ENCODE peak calls at places on chromosomes 1 and 21, in eight cellular contexts. S is mammary epithelial cell, L is IMR-90, H is iPS DF 6.9, R is tibial nerve, I is dorsolateral prefrontal cortex, Q is heart right ventricle, N is ovary. A is an unnamed sample.

GRCh38 chr1:81801834-81802531 is 1.2 kb downstream of the ADGRL2 start:
- DNase-seq in S (peak; percentile 57), L (peak; percentile 40), H (no peak), R (no peak), I (no peak), Q (peak; percentile 38), N (peak; percentile 62), A (peak; percentile 37)

GRCh38 chr21:41426656-41427311 is 745 bp downstream of the MX1 start:
- DNase-seq in S (no peak), L (no peak), H (no peak), R (no peak), I (no peak), Q (no peak), N (peak; percentile 63), A (no peak)

GRCh38 chr1:5649166-5649551 is 343.1 kb downstream of the NPHP4 start:
- DNase-seq in S (no peak), L (no peak), H (no peak), R (no peak), I (no peak), Q (no peak), N (no peak), A (no peak)

GRCh38 chr1:8481650-8482380 is 163.9 kb downstream of the SLC45A1 start:
- DNase-seq in S (no peak), L (peak; percentile 64), H (no peak), R (no peak), I (no peak), Q (no peak), N (no peak), A (no peak)

GRCh38 chr1:161038523-161039153 is at the start of gene TSTD1:
- DNase-seq in S (peak; percentile 64), L (no peak), H (no peak), R (no peak), I (peak; percentile 31), Q (peak; percentile 55), N (peak; percentile 78), A (peak; percentile 74)

GRCh38 chr1:16447641-16448040 is 7.1 kb downstream of the NECAP2 start:
- DNase-seq in S (no peak), L (no peak), H (no peak), R (no peak), I (no peak), Q (no peak), N (peak; percentile 25), A (no peak)

GRCh38 chr1:24694380-24694843 is 50.8 kb upstream of the CLIC4 start:
- DNase-seq in S (no peak), L (peak; percentile 53), H (no peak), R (no peak), I (no peak), Q (peak; percentile 56), N (no peak), A (no peak)

GRCh38 chr1:154716614-154717372 is 108.8 kb upstream of the ADAR start:
- DNase-seq in S (no peak), L (no peak), H (no peak), R (no peak), I (no peak), Q (no peak), N (no peak), A (no peak)

GRCh38 chr21:42617476-42617875 is 35.9 kb upstream of the PDE9A start:
- DNase-seq in S (no peak), L (no peak), H (no peak), R (no peak), I (no peak), Q (no peak), N (no peak), A (no peak)

GRCh38 chr21:38766987-38767722 is 38.6 kb upstream of the ETS2 start:
- DNase-seq in S (peak; percentile 83), L (no peak), H (no peak), R (no peak), I (no peak), Q (no peak), N (no peak), A (peak; percentile 26)

GRCh38 chr1:215056584-215056983 is 26.0 kb upstream of the KCNK2 start:
- DNase-seq in S (peak; percentile 42), L (peak; percentile 82), H (no peak), R (no peak), I (no peak), Q (no peak), N (no peak), A (no peak)

GRCh38 chr1:203557390-203557789 is 63.4 kb downstream of the OPTC start:
- DNase-seq in S (peak; percentile 35), L (peak; percentile 83), H (no peak), R (no peak), I (no peak), Q (peak; percentile 71), N (peak; percentile 54), A (no peak)
- H3K27ac ChIP-seq in S (peak overlapping the region; percentile 50), L (peak overlapping the region; percentile 92), H (no peak overlapping the region), R (peak overlapping the region; percentile 37), I (peak overlapping the region; percentile 21), Q (peak overlapping the region; percentile 93), N (peak overlapping the region; percentile 82), A (peak overlapping the region; percentile 73)

GRCh38 chr1:210231846-210232523 is 611 bp upstream of the SERTAD4 start:
- DNase-seq in S (peak; percentile 72), L (no peak), H (no peak), R (no peak), I (no peak), Q (peak; percentile 41), N (peak; percentile 59), A (no peak)
- H3K4me3 ChIP-seq in S (peak overlapping the region; percentile 48), L (no peak overlapping the region), H (peak overlapping the region; percentile 77), R (peak overlapping the region; percentile 46), I (peak overlapping the region; percentile 72), Q (peak overlapping the region; percentile 72), N (peak overlapping the region; percentile 68), A (peak overlapping the region; percentile 46)

GRCh38 chr1:109771712-109772657 is 8.3 kb upstream of the EPS8L3 start:
- DNase-seq in S (no peak), L (no peak), H (no peak), R (no peak), I (no peak), Q (peak; percentile 9), N (peak; percentile 42), A (no peak)
- H3K27ac ChIP-seq in S (no peak overlapping the region), L (no peak overlapping the region), H (no peak overlapping the region), R (no peak overlapping the region), I (peak overlapping the region; percentile 65), Q (no peak overlapping the region), N (no peak overlapping the region), A (no peak overlapping the region)

GRCh38 chr1:97849350-97850339 is 71.2 kb downstream of the DPYD start:
- DNase-seq in S (peak; percentile 75), L (peak; percentile 89), H (no peak), R (no peak), I (no peak), Q (no peak), N (no peak), A (no peak)
- H3K4me3 ChIP-seq in S (no peak overlapping the region), L (no peak overlapping the region), H (no peak overlapping the region), R (no peak overlapping the region), I (no peak overlapping the region), Q (no peak overlapping the region), N (no peak overlapping the region), A (no peak overlapping the region)

GRCh38 chr1:3880429-3881190 is 19.5 kb downstream of the C1orf174 start:
- DNase-seq in S (no peak), L (no peak), H (no peak), R (no peak), I (no peak), Q (no peak), N (no peak), A (no peak)

GRCh38 chr1:3879099-3879498 is 21.0 kb downstream of the C1orf174 start:
- DNase-seq in S (no peak), L (no peak), H (no peak), R (no peak), I (no peak), Q (no peak), N (no peak), A (no peak)

GRCh38 chr1:3883194-3883920 is 16.7 kb downstream of the C1orf174 start:
- DNase-seq in S (no peak), L (no peak), H (no peak), R (no peak), I (no peak), Q (no peak), N (no peak), A (no peak)

GRCh38 chr1:3879787-3880428 is 20.2 kb downstream of the C1orf174 start:
- DNase-seq in S (no peak), L (no peak), H (no peak), R (no peak), I (no peak), Q (no peak), N (no peak), A (no peak)

DNA sequence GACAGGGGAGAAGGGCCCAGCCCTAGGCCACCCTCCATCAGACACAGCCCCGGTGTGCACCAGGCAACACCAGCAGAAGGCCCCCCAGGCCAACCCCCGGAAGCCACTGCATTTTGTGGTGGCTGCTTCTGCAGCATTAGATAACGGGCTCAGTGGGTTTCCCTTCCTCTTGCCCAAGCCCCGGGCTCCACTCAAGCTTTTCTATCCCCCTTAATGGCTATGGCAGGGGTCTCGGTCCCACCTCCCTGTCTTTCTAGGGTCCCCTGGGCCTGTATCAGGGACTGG is 18.9 kb downstream of the C1orf174 start:
- DNase-seq in S (no peak), L (no peak), H (no peak), R (no peak), I (no peak), Q (no peak), N (no peak), A (no peak)
- H3K27ac ChIP-seq in S (no peak overlapping the region), L (no peak overlapping the region), H (no peak overlapping the region), R (no peak overlapping the region), I (no peak overlapping the region), Q (no peak overlapping the region), N (no peak overlapping the region), A (no peak overlapping the region)

DNA sequence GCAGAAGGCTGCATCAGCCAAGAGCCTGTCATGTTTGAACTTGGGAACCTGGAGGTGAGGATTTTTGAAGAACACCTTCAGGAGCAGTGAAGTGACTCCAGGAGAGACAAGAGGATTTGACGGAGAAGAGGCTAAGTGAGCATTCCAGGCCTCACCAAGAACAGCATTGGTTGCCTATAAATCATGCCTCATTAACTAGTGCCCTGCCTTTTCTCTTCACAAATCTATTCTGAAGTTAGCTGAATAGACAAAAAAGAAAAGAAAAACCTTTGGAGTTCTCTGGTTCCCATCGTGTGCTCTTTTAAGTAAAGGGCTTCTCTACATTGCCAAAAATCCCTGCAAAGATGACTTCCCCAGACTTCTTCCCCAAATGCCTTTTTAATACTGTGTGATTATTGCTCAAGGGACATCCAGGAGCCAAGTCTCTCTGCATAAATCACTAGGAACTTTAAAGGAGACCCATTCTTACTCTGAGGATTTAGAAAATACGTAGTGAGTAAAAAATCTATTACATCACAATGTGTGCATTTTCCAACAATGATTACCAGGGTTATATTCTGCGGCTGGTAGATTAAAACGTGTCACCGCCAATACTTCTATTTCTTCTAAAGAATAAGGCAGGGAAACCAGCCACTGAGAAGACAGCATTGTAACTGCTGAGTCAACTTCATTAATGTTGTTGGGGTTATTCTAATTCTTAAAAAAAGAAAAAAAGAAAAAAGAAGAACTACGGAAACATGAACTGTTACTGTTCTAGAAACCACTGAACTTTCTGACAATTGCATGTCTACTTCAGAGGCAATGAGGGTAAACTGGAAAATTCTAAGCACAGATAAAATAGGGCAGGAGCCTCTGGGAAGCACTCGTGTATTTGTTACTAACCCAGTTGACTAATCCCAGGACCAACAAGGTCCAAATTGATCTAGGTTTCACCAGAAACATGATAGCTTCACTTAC is 95.1 kb downstream of the KIF14 start:
- DNase-seq in S (no peak), L (peak; percentile 68), H (no peak), R (no peak), I (no peak), Q (no peak), N (no peak), A (no peak)
- H3K4me3 ChIP-seq in S (no peak overlapping the region), L (no peak overlapping the region), H (no peak overlapping the region), R (no peak overlapping the region), I (no peak overlapping the region), Q (no peak overlapping the region), N (no peak overlapping the region), A (no peak overlapping the region)

A was measured in prostate gland.